ENCODE peak calls at places on chromosomes 16 and 17, in seven cellular contexts. Y is heart right ventricle, M is BJ, X is B cell, I is progenitor cell of endocrine pancreas, L is left ventricle myocardium inferior, V is H9. W is an unnamed sample.

GRCh38 chr17:81923302-81924260 is 4.0 kb downstream of the MAFG start:
- DNase-seq in X (no peak), I (peak; percentile 52), M (no peak), V (peak; percentile 84), Y (peak; percentile 70), L (peak; percentile 75), W (peak; percentile 66)

GRCh38 chr17:15981646-15982580 is 17.6 kb downstream of the ZSWIM7 start:
- DNase-seq in V (no peak), M (no peak), Y (no peak), X (no peak), L (no peak), I (no peak), W (no peak)

GRCh38 chr16:15597822-15598647 is 44.9 kb downstream of the MARF1 start:
- DNase-seq in Y (no peak), L (no peak), I (no peak), X (no peak), M (no peak), V (no peak), W (no peak)

GRCh38 chr17:68740555-68741447 is 139.6 kb upstream of the FAM20A start:
- DNase-seq in X (no peak), V (no peak), I (no peak), Y (no peak), L (no peak), M (no peak), W (no peak)

GRCh38 chr16:49637933-49638695 is 217.8 kb downstream of the ZNF423 start:
- DNase-seq in L (no peak), I (no peak), V (no peak), M (no peak), Y (no peak), X (no peak), W (no peak)

GRCh38 chr17:82370471-82371332 is 863 bp upstream of the UTS2R start:
- DNase-seq in V (no peak), X (peak; percentile 58), I (no peak), Y (no peak), L (no peak), M (no peak), W (no peak)

GRCh38 chr17:652310-652709 is 62.3 kb downstream of the VPS53 start:
- DNase-seq in V (no peak), L (peak; percentile 88), X (no peak), I (no peak), M (no peak), Y (peak; percentile 77), W (no peak)

GRCh38 chr16:54194008-54194731 is 92.4 kb downstream of the IRX3 start:
- DNase-seq in X (no peak), M (no peak), V (peak; percentile 49), I (no peak), L (peak; percentile 91), Y (peak; percentile 91), W (no peak)

GRCh38 chr17:76371656-76372628 is 12.5 kb upstream of the SPHK1 start:
- DNase-seq in Y (peak; percentile 1), L (no peak), V (no peak), X (no peak), M (peak; percentile 93), I (no peak), W (no peak)

GRCh38 chr16:2470603-2471015 is 488 bp upstream of the NTN3 start:
- DNase-seq in X (no peak), I (no peak), V (no peak), Y (no peak), L (no peak), M (no peak), W (no peak)

GRCh38 chr17:79919164-79919585 is 79.9 kb upstream of the CBX4 start:
- DNase-seq in I (no peak), L (peak; percentile 89), Y (peak; percentile 89), X (no peak), V (no peak), M (no peak), W (no peak)

GRCh38 chr16:55482056-55482455 is 3.1 kb downstream of the MMP2 start:
- DNase-seq in I (no peak), M (no peak), X (no peak), V (no peak), Y (no peak), L (no peak), W (no peak)

GRCh38 chr17:82692268-82692667 is 6.2 kb downstream of the RAB40B start:
- DNase-seq in M (no peak), V (no peak), I (no peak), L (no peak), X (no peak), Y (no peak), W (no peak)

GRCh38 chr16:68948230-68948910 is 105.0 kb downstream of the TANGO6 start:
- DNase-seq in I (no peak), X (no peak), Y (no peak), V (no peak), L (no peak), M (no peak), W (no peak)

GRCh38 chr16:65509172-65509571 is 387.3 kb upstream of the CDH11 start:
- DNase-seq in Y (no peak), L (no peak), V (no peak), I (no peak), X (no peak), M (no peak), W (no peak)

GRCh38 chr16:90048347-90048722 is 28.8 kb downstream of the PRDM7 start:
- DNase-seq in V (no peak), L (no peak), X (no peak), M (no peak), I (no peak), Y (no peak), W (no peak)

GRCh38 chr16:60329110-60329509 is 1595.0 kb upstream of the GOT2 start:
- DNase-seq in M (no peak), Y (no peak), V (no peak), X (no peak), I (no peak), L (no peak), W (no peak)

DNA sequence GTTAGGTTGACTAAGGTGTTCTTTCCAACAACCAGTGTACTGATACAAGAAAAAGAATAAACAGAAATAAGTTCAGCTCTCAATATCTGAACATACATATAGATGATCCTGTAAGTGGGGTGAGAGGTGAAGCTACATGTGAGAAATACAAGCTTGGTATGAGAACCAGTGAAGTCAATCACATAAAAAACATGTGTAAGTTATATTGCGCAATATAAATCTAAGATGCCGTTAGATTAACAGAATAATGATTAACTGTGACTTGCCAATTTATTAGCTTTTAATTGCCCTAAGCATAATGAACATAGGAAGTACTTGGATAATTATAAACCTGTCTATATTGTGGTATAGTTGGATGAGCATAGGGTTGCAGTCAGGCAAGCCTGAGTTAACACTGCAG is 1597.1 kb upstream of the GOT2 start:
- DNase-seq in V (no peak), Y (no peak), I (no peak), M (no peak), X (no peak), L (no peak), W (no peak)
- TF ChIP-seq CTCF in V (no peak), Y (no peak), I (no peak), M (no peak), X (no peak), L (no peak), W (no peak)

GRCh38 chr17:72772331-72772821 is 320.1 kb downstream of the SLC39A11 start:
- DNase-seq in Y (no peak), V (no peak), L (no peak), M (no peak), X (no peak), I (no peak), W (no peak)

GRCh38 chr17:72775237-72775636 is 317.3 kb downstream of the SLC39A11 start:
- DNase-seq in M (no peak), X (no peak), V (no peak), I (no peak), L (no peak), Y (no peak), W (no peak)

GRCh38 chr17:72774251-72774650 is 318.2 kb downstream of the SLC39A11 start:
- DNase-seq in X (no peak), Y (no peak), M (no peak), L (no peak), V (no peak), I (no peak), W (no peak)

GRCh38 chr17:72775914-72776313 is 316.6 kb downstream of the SLC39A11 start:
- DNase-seq in X (no peak), I (no peak), M (no peak), L (no peak), Y (no peak), V (no peak), W (no peak)

DNA sequence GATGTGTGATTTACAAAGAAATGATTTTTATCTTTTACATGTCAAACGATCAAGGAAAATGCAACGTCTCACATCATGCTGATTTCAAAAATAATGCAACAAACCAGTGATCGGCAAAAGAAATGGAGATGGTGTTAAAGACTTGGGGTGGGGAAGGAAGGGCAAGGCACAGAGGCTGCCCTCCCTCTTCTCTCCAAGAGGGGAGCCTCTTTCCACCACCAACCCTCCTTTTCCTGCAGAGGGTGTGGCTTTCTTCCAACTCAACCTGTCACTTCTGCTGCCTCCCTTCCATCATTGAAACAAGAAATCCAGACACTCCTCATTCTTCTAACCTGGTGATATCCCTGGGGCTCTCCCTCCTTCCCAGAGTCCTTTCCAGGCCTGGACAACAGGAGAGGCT is 320.8 kb downstream of the SLC39A11 start:
- DNase-seq in X (no peak), Y (no peak), M (no peak), L (no peak), I (no peak), V (no peak), W (no peak)
- TF ChIP-seq CTCF in X (no peak), Y (no peak), M (no peak), L (no peak), I (no peak), V (peak; percentile 38), W (no peak)

GRCh38 chr16:28876016-28876659 is 2.1 kb upstream of the ATP2A1 start:
- DNase-seq in L (no peak), I (no peak), V (no peak), X (peak; percentile 16), M (no peak), Y (no peak), W (no peak)

GRCh38 chr16:28873543-28874201 is 4.6 kb upstream of the ATP2A1 start:
- DNase-seq in I (no peak), Y (no peak), X (peak; percentile 90), M (no peak), L (no peak), V (peak; percentile 59), W (no peak)

GRCh38 chr16:28874406-28874805 is 3.9 kb upstream of the ATP2A1 start:
- DNase-seq in I (no peak), V (no peak), X (peak; percentile 14), Y (no peak), L (no peak), M (no peak), W (no peak)

GRCh38 chr16:28876973-28877641 is 1.2 kb upstream of the ATP2A1 start:
- DNase-seq in L (no peak), X (no peak), Y (no peak), I (no peak), M (no peak), V (no peak), W (no peak)

GRCh38 chr16:28875134-28876015 is 2.9 kb upstream of the ATP2A1 start:
- DNase-seq in V (no peak), M (no peak), L (no peak), I (no peak), Y (no peak), X (peak; percentile 31), W (no peak)
- TF ChIP-seq CTCF in V (no peak), M (no peak), L (no peak), I (no peak), Y (no peak), X (no peak), W (no peak)

DNA sequence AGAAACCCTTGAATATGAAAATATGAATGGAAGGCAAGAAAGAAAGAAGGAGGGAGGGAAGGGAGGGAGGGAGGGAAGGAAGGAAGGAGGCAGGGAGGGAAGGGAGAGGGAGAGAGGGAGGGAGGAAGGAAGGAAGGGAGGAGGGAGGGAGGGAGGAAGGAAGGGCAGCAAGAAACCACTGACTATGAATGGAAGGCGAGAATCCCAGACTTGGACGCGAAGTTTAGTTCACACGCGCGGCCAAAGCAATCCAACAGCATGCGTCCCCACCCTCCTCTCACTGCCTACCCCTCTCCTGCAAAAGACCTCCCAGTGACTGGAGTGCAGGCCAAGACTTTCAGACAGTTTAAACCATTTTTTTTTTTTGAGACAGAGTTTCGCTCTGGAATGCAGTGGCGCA is 7.9 kb upstream of the SMARCD2 start:
- DNase-seq in I (no peak), V (no peak), M (no peak), Y (no peak), L (no peak), X (no peak), W (no peak)
- TF ChIP-seq CTCF in I (no peak), V (no peak), M (no peak), Y (no peak), L (no peak), X (no peak), W (no peak)

W was measured in mesothelial cell of epicardium.